ENCODE peak calls at places on chromosomes 7 and 10, in seven cellular contexts. One of them, this sample, is unnamed.

GRCh38 chr10:131101011-131101410 is 210.5 kb downstream of the TCERG1L start:
- DNase-seq in small intestine: no peak
- DNase-seq in NCI-H446 treated with DMSO at 0.1 percent for 48 hours: no peak
- DNase-seq in body of pancreas: no peak
- DNase-seq in NCI-H2081: no peak
- DNase-seq in endothelial cell: no peak
- DNase-seq in mammary epithelial cell: no peak
- DNase-seq in this sample: no peak

GRCh38 chr7:40979296-40979695 is 723.6 kb downstream of the INHBA start:
- DNase-seq in body of pancreas: no peak
- DNase-seq in NCI-H446 treated with DMSO at 0.1 percent for 48 hours: no peak
- DNase-seq in small intestine: no peak
- DNase-seq in NCI-H2081: no peak
- DNase-seq in endothelial cell: no peak
- DNase-seq in mammary epithelial cell: no peak
- DNase-seq in this sample: no peak

GRCh38 chr7:151469281-151469680 is 29.3 kb upstream of the CRYGN start:
- DNase-seq in small intestine: peak
- DNase-seq in mammary epithelial cell: no peak
- DNase-seq in endothelial cell: no peak
- DNase-seq in body of pancreas: no peak
- DNase-seq in NCI-H2081: no peak
- DNase-seq in NCI-H446 treated with DMSO at 0.1 percent for 48 hours: no peak
- DNase-seq in this sample: no peak

GRCh38 chr10:28012990-28013389 is 14.1 kb upstream of the ODAD2 start:
- DNase-seq in NCI-H2081: no peak
- DNase-seq in small intestine: no peak
- DNase-seq in endothelial cell: no peak
- DNase-seq in mammary epithelial cell: no peak
- DNase-seq in body of pancreas: no peak
- DNase-seq in NCI-H446 treated with DMSO at 0.1 percent for 48 hours: no peak
- DNase-seq in this sample: no peak

GRCh38 chr7:128791121-128791967 is 424 bp upstream of the CCDC136 start:
- DNase-seq in NCI-H446 treated with DMSO at 0.1 percent for 48 hours: no peak
- DNase-seq in endothelial cell: peak
- DNase-seq in body of pancreas: peak
- DNase-seq in small intestine: peak
- DNase-seq in NCI-H2081: peak
- DNase-seq in mammary epithelial cell: peak
- DNase-seq in this sample: no peak

GRCh38 chr7:15561840-15562239 is at the start of gene AGMO:
- DNase-seq in body of pancreas: peak
- DNase-seq in NCI-H2081: peak
- DNase-seq in mammary epithelial cell: no peak
- DNase-seq in endothelial cell: no peak
- DNase-seq in small intestine: peak
- DNase-seq in NCI-H446 treated with DMSO at 0.1 percent for 48 hours: peak
- DNase-seq in this sample: no peak

GRCh38 chr10:127486355-127486754 is 62.8 kb upstream of the NPS start:
- DNase-seq in small intestine: no peak
- DNase-seq in NCI-H2081: no peak
- DNase-seq in NCI-H446 treated with DMSO at 0.1 percent for 48 hours: no peak
- DNase-seq in mammary epithelial cell: no peak
- DNase-seq in endothelial cell: no peak
- DNase-seq in body of pancreas: no peak
- DNase-seq in this sample: no peak

GRCh38 chr7:7352845-7353244 is 170.5 kb downstream of the C1GALT1 start:
- DNase-seq in mammary epithelial cell: peak
- DNase-seq in body of pancreas: no peak
- DNase-seq in small intestine: peak
- DNase-seq in endothelial cell: no peak
- DNase-seq in NCI-H2081: no peak
- DNase-seq in NCI-H446 treated with DMSO at 0.1 percent for 48 hours: no peak
- DNase-seq in this sample: no peak

GRCh38 chr7:70710011-70710480 is 421.9 kb upstream of the GALNT17 start:
- DNase-seq in body of pancreas: no peak
- DNase-seq in mammary epithelial cell: peak
- DNase-seq in NCI-H446 treated with DMSO at 0.1 percent for 48 hours: peak
- DNase-seq in NCI-H2081: no peak
- DNase-seq in endothelial cell: no peak
- DNase-seq in small intestine: no peak
- DNase-seq in this sample: no peak

GRCh38 chr10:28935061-28935460 is 257.7 kb downstream of the BAMBI start:
- DNase-seq in NCI-H446 treated with DMSO at 0.1 percent for 48 hours: no peak
- DNase-seq in body of pancreas: no peak
- DNase-seq in NCI-H2081: no peak
- DNase-seq in mammary epithelial cell: no peak
- DNase-seq in small intestine: no peak
- DNase-seq in endothelial cell: no peak
- DNase-seq in this sample: no peak

GRCh38 chr7:11786186-11786585 is 45.8 kb downstream of the THSD7A start:
- DNase-seq in NCI-H446 treated with DMSO at 0.1 percent for 48 hours: no peak
- DNase-seq in endothelial cell: no peak
- DNase-seq in NCI-H2081: peak
- DNase-seq in mammary epithelial cell: peak
- DNase-seq in small intestine: no peak
- DNase-seq in body of pancreas: no peak
- DNase-seq in this sample: peak

GRCh38 chr7:50416509-50417299 is 33.4 kb downstream of the FIGNL1 start:
- DNase-seq in body of pancreas: no peak
- DNase-seq in endothelial cell: no peak
- DNase-seq in NCI-H2081: no peak
- DNase-seq in mammary epithelial cell: no peak
- DNase-seq in small intestine: no peak
- DNase-seq in NCI-H446 treated with DMSO at 0.1 percent for 48 hours: no peak
- DNase-seq in this sample: no peak

GRCh38 chr7:2388637-2388954 is 14.8 kb upstream of the CHST12 start:
- DNase-seq in small intestine: no peak
- DNase-seq in NCI-H2081: no peak
- DNase-seq in endothelial cell: no peak
- DNase-seq in NCI-H446 treated with DMSO at 0.1 percent for 48 hours: no peak
- DNase-seq in body of pancreas: no peak
- DNase-seq in mammary epithelial cell: no peak
- DNase-seq in this sample: no peak

GRCh38 chr10:34514290-34514689 is 300.8 kb downstream of the PARD3 start:
- DNase-seq in endothelial cell: no peak
- DNase-seq in body of pancreas: no peak
- DNase-seq in small intestine: no peak
- DNase-seq in mammary epithelial cell: peak
- DNase-seq in NCI-H446 treated with DMSO at 0.1 percent for 48 hours: no peak
- DNase-seq in NCI-H2081: no peak
- DNase-seq in this sample: no peak

GRCh38 chr7:128781851-128782250 is 6.3 kb upstream of the OPN1SW start:
- DNase-seq in small intestine: no peak
- DNase-seq in body of pancreas: no peak
- DNase-seq in mammary epithelial cell: no peak
- DNase-seq in endothelial cell: no peak
- DNase-seq in NCI-H446 treated with DMSO at 0.1 percent for 48 hours: no peak
- DNase-seq in NCI-H2081: no peak
- DNase-seq in this sample: no peak

GRCh38 chr7:112157072-112157471 is 49.1 kb downstream of the DOCK4 start:
- DNase-seq in body of pancreas: no peak
- DNase-seq in NCI-H2081: peak
- DNase-seq in endothelial cell: no peak
- DNase-seq in NCI-H446 treated with DMSO at 0.1 percent for 48 hours: no peak
- DNase-seq in mammary epithelial cell: peak
- DNase-seq in small intestine: no peak
- DNase-seq in this sample: no peak

GRCh38 chr10:106571216-106571954 is 593.1 kb downstream of the SORCS1 start:
- DNase-seq in small intestine: peak
- DNase-seq in body of pancreas: no peak
- DNase-seq in endothelial cell: peak
- DNase-seq in NCI-H2081: no peak
- DNase-seq in mammary epithelial cell: peak
- DNase-seq in NCI-H446 treated with DMSO at 0.1 percent for 48 hours: no peak
- DNase-seq in this sample: peak

GRCh38 chr10:32366111-32366510 is 19.2 kb upstream of the EPC1 start:
- DNase-seq in endothelial cell: no peak
- DNase-seq in NCI-H446 treated with DMSO at 0.1 percent for 48 hours: no peak
- DNase-seq in mammary epithelial cell: no peak
- DNase-seq in NCI-H2081: no peak
- DNase-seq in body of pancreas: no peak
- DNase-seq in small intestine: no peak
- DNase-seq in this sample: no peak

GRCh38 chr7:33196194-33196593 is 66.8 kb downstream of the BBS9 start:
- DNase-seq in endothelial cell: no peak
- DNase-seq in NCI-H2081: no peak
- DNase-seq in small intestine: no peak
- DNase-seq in body of pancreas: no peak
- DNase-seq in NCI-H446 treated with DMSO at 0.1 percent for 48 hours: no peak
- DNase-seq in mammary epithelial cell: no peak
- DNase-seq in this sample: no peak

GRCh38 chr7:101402081-101402779 is 39.6 kb downstream of the COL26A1 start:
- DNase-seq in mammary epithelial cell: peak
- DNase-seq in NCI-H446 treated with DMSO at 0.1 percent for 48 hours: no peak
- DNase-seq in endothelial cell: no peak
- DNase-seq in body of pancreas: peak
- DNase-seq in NCI-H2081: no peak
- DNase-seq in small intestine: no peak
- DNase-seq in this sample: no peak

GRCh38 chr10:30645340-30645827 is 15.8 kb upstream of the LYZL2 start:
- DNase-seq in mammary epithelial cell: peak
- DNase-seq in body of pancreas: no peak
- DNase-seq in endothelial cell: no peak
- DNase-seq in NCI-H2081: no peak
- DNase-seq in small intestine: no peak
- DNase-seq in NCI-H446 treated with DMSO at 0.1 percent for 48 hours: no peak
- DNase-seq in this sample: no peak

GRCh38 chr7:99224263-99224947 is 16.5 kb upstream of the KPNA7 start:
- DNase-seq in NCI-H2081: peak
- DNase-seq in NCI-H446 treated with DMSO at 0.1 percent for 48 hours: no peak
- DNase-seq in body of pancreas: peak
- DNase-seq in endothelial cell: no peak
- DNase-seq in small intestine: peak
- DNase-seq in mammary epithelial cell: peak
- DNase-seq in this sample: peak

GRCh38 chr10:36115364-36115763 is 473.3 kb upstream of the FZD8 start:
- DNase-seq in NCI-H2081: no peak
- DNase-seq in mammary epithelial cell: no peak
- DNase-seq in endothelial cell: no peak
- DNase-seq in NCI-H446 treated with DMSO at 0.1 percent for 48 hours: no peak
- DNase-seq in body of pancreas: no peak
- DNase-seq in small intestine: no peak
- DNase-seq in this sample: no peak

GRCh38 chr10:48404646-48405045 is 98.2 kb downstream of the MAPK8 start:
- DNase-seq in small intestine: no peak
- DNase-seq in mammary epithelial cell: no peak
- DNase-seq in NCI-H446 treated with DMSO at 0.1 percent for 48 hours: no peak
- DNase-seq in endothelial cell: no peak
- DNase-seq in body of pancreas: no peak
- DNase-seq in NCI-H2081: no peak
- DNase-seq in this sample: no peak

GRCh38 chr7:55478700-55479099 is 93.6 kb downstream of the VOPP1 start:
- DNase-seq in small intestine: no peak
- DNase-seq in mammary epithelial cell: no peak
- DNase-seq in body of pancreas: no peak
- DNase-seq in NCI-H2081: no peak
- DNase-seq in endothelial cell: no peak
- DNase-seq in NCI-H446 treated with DMSO at 0.1 percent for 48 hours: no peak
- DNase-seq in this sample: no peak

GRCh38 chr7:148987751-148988512 is 40.4 kb downstream of the PDIA4 start:
- DNase-seq in small intestine: no peak
- DNase-seq in NCI-H2081: peak
- DNase-seq in NCI-H446 treated with DMSO at 0.1 percent for 48 hours: no peak
- DNase-seq in endothelial cell: no peak
- DNase-seq in body of pancreas: peak
- DNase-seq in mammary epithelial cell: peak
- DNase-seq in this sample: no peak

GRCh38 chr7:68148440-68148839 is 1151.8 kb downstream of the TYW1 start:
- DNase-seq in small intestine: no peak
- DNase-seq in body of pancreas: no peak
- DNase-seq in NCI-H446 treated with DMSO at 0.1 percent for 48 hours: no peak
- DNase-seq in mammary epithelial cell: no peak
- DNase-seq in NCI-H2081: no peak
- DNase-seq in endothelial cell: no peak
- DNase-seq in this sample: no peak

GRCh38 chr7:79778786-79779382 is 325.4 kb upstream of the MAGI2 start:
- DNase-seq in NCI-H2081: no peak
- DNase-seq in endothelial cell: no peak
- DNase-seq in mammary epithelial cell: peak
- DNase-seq in body of pancreas: no peak
- DNase-seq in small intestine: no peak
- DNase-seq in NCI-H446 treated with DMSO at 0.1 percent for 48 hours: no peak
- DNase-seq in this sample: no peak

GRCh38 chr7:140881507-140882228 is 43.1 kb downstream of the BRAF start:
- DNase-seq in NCI-H2081: no peak
- DNase-seq in endothelial cell: no peak
- DNase-seq in NCI-H446 treated with DMSO at 0.1 percent for 48 hours: no peak
- DNase-seq in mammary epithelial cell: no peak
- DNase-seq in small intestine: no peak
- DNase-seq in body of pancreas: no peak
- DNase-seq in this sample: no peak

GRCh38 chr10:96794786-96795733 is 37.0 kb upstream of the LCOR start:
- DNase-seq in NCI-H446 treated with DMSO at 0.1 percent for 48 hours: no peak
- DNase-seq in endothelial cell: no peak
- DNase-seq in NCI-H2081: no peak
- DNase-seq in mammary epithelial cell: no peak
- DNase-seq in small intestine: peak
- DNase-seq in body of pancreas: no peak
- DNase-seq in this sample: no peak

GRCh38 chr7:15687645-15688025 is 1.2 kb upstream of the MEOX2 start:
- DNase-seq in small intestine: no peak
- DNase-seq in endothelial cell: peak
- DNase-seq in NCI-H446 treated with DMSO at 0.1 percent for 48 hours: no peak
- DNase-seq in body of pancreas: no peak
- DNase-seq in NCI-H2081: no peak
- DNase-seq in mammary epithelial cell: no peak
- DNase-seq in this sample: no peak

This sample was measured in Panc1.